ENCODE peak calls at places on chromosomes 12 and 14, in eight cellular contexts. H, N, P, U, D, V, T and A are unnamed samples.
A peak's percentile ranks its signal among the peaks of the same experiment; 100 is the strongest.

GRCh38 chr12:58803893-58804292 is 116.4 kb downstream of the LRIG3 start:
- DNase-seq in N (no peak), P (no peak), U (no peak), D (no peak), H (peak; percentile 16), V (no peak), T (no peak), A (no peak)

GRCh38 chr12:122987086-122987951 is 6.8 kb downstream of the ARL6IP4 start:
- DNase-seq in D (no peak), V (no peak), T (no peak), U (no peak), P (no peak), H (no peak), N (peak; percentile 26), A (no peak)

GRCh38 chr14:83975435-83976222 is 1554.3 kb upstream of the FLRT2 start:
- DNase-seq in P (no peak), H (no peak), U (no peak), V (no peak), N (no peak), D (no peak), T (no peak), A (no peak)

GRCh38 chr14:75229923-75230792 is 48.5 kb upstream of the FOS start:
- DNase-seq in T (peak; percentile 72), H (no peak), P (no peak), D (no peak), N (no peak), U (peak; percentile 74), V (peak; percentile 69), A (no peak)

GRCh38 chr12:179131-179884 is 34.6 kb downstream of the SLC6A12 start:
- DNase-seq in D (no peak), N (no peak), V (no peak), T (no peak), P (no peak), H (no peak), U (no peak), A (no peak)

GRCh38 chr12:24600996-24601395 is 347.9 kb downstream of the BCAT1 start:
- DNase-seq in N (no peak), H (no peak), T (no peak), P (no peak), U (no peak), D (no peak), V (no peak), A (no peak)

GRCh38 chr12:107515446-107515958 is 170.1 kb upstream of the PWP1 start:
- DNase-seq in H (no peak), N (no peak), T (peak; percentile 51), D (peak; percentile 10), U (no peak), P (peak; percentile 65), V (no peak), A (peak; percentile 89)

GRCh38 chr14:101824339-101824727 is 62.8 kb downstream of the PPP2R5C start:
- DNase-seq in U (no peak), N (no peak), D (no peak), V (no peak), T (no peak), P (no peak), H (no peak), A (no peak)

GRCh38 chr12:48968467-48968866 is 3.1 kb downstream of the WNT10B start:
- DNase-seq in U (no peak), H (no peak), V (no peak), P (no peak), N (no peak), D (no peak), T (no peak), A (no peak)

DNA sequence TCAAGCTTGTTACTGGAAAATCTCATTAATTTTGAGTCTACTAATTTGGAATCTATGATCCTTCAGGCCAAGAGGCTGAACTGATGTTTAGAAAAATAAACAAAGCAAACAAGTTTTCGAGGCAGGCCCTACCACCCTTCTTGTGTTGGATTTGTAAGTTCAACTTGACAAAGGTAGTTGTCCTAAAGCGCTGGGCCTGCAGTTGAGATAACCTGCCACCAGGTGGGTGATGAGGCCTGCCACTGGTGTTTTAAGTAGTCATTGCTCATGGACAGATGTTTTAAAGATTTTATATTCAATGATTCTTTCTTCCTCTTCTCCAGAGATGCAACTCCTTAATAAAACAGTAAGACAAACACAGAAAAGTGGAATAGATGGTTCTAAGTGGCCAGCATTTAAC is 19.4 kb downstream of the ACVRL1 start:
- DNase-seq in H (no peak), D (no peak), T (peak; percentile 48), U (peak; percentile 75), N (no peak), P (no peak), V (peak; percentile 77), A (peak; percentile 87)
- TF ChIP-seq CTCF in H (no peak), D (peak; percentile 70), T (peak; percentile 72), U (peak; percentile 57), N (no peak), P (peak; percentile 30), V (peak; percentile 48), A (no peak)

DNA sequence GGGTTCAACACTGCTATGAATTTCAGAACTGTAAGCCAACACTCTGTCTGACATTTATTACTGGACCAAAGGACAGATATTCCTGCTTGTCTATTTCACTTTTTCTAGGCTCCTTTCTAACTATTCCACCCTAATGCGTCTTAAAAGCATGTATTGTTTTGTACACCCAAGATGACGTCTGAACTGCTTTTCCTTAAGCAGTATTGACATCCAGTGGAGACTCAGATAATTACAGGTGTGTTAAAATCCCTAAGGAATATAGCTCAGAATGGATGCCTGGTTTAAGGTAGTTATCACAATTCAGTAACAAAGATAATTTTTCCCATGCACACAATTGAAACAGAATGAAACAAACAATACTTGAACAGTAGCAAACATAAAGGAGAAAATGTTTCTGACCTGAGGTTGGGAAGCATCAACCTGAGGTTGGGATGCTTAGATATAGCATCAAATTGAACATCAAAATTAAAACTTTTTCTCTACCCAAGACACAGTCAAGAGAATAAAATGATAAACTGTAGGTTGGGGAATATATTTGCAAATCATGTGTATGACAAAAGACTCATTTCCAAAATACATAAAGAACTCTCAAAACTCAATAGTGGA is 93.7 kb upstream of the PTPRR start:
- DNase-seq in U (no peak), D (no peak), H (no peak), T (peak; percentile 51), V (no peak), N (no peak), P (no peak), A (no peak)
- H3K4me3 ChIP-seq in U (no peak overlapping the region), D (no peak overlapping the region), H (no peak overlapping the region), T (no peak overlapping the region), V (no peak overlapping the region), N (no peak overlapping the region), P (no peak overlapping the region), A (no peak overlapping the region)

DNA sequence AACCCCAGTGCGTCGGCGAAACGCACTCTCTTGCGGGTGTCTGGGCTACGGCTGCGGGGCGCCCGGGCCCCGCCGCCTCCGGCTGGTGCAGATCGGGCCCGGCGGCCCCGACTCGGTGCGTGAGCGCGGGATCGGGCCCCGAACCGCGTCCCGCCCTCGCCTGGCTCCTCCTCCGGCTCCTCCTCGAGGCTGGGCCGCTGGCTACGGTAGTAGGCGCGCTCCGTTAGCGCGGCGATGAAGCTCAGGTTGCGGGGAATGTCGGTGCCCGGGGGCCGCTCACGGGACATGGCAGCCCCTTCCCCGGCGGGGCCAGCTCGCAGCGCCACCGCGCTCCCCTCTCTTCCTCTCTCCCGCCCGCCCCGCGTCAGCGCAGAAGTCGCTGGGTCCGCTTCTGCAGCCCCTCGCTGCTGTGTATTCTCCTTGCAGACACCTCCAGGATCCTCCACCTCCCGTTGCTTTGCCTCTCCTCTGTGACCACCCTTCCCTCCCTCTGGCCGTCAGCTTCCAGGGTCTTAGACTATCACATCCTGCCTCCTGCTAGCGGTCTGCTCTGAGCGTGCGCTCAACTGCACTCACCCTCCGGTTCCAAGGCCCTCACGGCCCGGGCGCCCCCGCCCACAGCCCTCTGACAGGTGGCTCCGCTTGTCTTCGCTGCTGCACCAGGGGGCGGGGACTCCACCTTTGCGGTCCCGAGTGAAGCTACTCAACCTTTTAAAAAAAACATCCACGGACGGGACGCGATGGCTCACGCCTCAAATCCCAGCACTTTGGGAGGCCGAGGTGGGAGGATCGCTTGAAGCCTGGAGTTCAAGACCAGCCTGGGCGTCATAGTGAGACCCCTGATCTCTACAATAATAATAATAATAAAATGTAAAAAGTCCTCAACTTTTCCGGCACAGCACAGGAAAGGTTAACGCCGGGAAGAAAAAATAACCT is at the start of gene PPP1R3E:
- DNase-seq in U (peak; percentile 75), P (peak; percentile 60), V (peak; percentile 88), D (no peak), T (no peak), N (peak; percentile 79), H (peak; percentile 65), A (peak; percentile 62)
- TF ChIP-seq POLR2A in U (no peak), P (no peak), V (peak; percentile 63), D (no peak), T (no peak), N (no peak), H (no peak), A (no peak)

GRCh38 chr12:114636723-114637480 is 47.1 kb downstream of the TBX3 start:
- DNase-seq in P (no peak), T (no peak), U (no peak), N (no peak), D (no peak), V (peak; percentile 8), H (no peak), A (no peak)
- TF ChIP-seq CTCF in P (peak; percentile 6), T (peak; percentile 59), U (no peak), N (no peak), D (peak; percentile 36), V (no peak), H (peak; percentile 16), A (no peak)

DNA sequence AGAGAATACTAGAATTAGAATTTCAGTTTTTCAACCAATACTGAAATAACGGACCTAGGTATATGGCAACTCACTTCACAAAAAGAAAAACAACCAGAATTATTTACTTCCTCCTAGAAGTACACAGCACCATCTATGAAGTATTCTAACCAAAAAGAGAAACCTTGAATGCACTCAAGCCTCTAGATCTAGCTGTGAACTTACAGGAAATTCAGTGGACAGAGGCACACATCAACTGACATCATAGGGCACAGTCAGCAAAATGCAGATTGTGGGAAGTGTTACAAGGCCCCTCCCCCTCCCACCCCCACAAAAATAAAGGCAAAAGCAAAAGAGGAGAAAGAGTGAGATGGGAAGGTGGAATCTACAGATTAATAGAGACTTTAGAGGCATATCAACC is 102.4 kb downstream of the TMTC1 start:
- DNase-seq in P (no peak), N (no peak), U (no peak), H (no peak), D (no peak), T (no peak), V (no peak), A (no peak)
- H3K4me3 ChIP-seq in P (no peak overlapping the region), N (no peak overlapping the region), U (no peak overlapping the region), H (no peak overlapping the region), D (no peak overlapping the region), T (no peak overlapping the region), V (no peak overlapping the region), A (no peak overlapping the region)

DNA sequence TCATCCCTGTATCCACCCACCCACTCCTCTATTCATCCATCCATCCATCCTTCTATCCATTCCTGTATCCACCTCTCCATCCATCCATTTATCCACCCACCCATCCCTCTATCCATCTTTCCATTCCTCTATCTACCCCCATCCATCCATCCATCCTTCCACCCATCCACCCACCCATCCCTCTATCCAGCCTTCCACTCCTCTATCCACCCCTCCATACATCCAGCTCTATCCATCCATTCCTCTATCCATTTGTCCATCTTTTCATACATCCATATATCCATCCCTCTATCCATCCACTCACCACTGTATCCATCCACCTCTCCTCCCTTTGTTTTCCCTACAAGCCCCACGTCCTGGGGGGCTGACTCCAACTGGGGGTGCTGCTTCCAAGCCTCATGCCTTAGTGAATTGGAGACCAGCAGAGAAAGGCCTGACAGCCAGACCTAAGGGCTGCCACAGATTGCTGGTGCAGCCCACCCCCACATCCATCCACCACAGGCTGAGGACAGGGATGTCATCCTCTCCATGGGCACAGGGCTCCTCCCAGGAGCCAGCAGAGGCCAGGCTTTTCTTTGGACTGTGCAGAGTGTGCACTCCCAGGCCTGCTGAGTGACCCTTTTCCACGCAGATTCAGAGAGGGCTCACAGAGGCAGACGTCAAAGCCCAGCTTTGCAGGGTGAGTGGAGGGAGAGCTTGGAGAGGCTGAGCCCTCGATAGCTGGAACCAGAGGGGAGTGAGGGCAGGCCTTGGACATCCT is 18.9 kb upstream of the GPR132 start:
- DNase-seq in V (no peak), P (no peak), D (no peak), N (no peak), U (no peak), H (no peak), T (no peak), A (no peak)
- TF ChIP-seq POLR2A in V (no peak), P (no peak), D (no peak), N (no peak), U (no peak), H (no peak), T (no peak), A (no peak)